ENCODE peak calls at places on chromosomes 13 and 19, in nine cellular contexts. One of them, this sample, is unnamed.

GRCh38 chr19:20928371-20928770 is 5.3 kb downstream of the ZNF85 start:
- DNase-seq in transverse colon: no peak
- DNase-seq in CD8-positive, alpha-beta T cell: no peak
- DNase-seq in astrocyte of the spinal cord: peak; percentile 66
- DNase-seq in suprapubic skin: no peak
- DNase-seq in neural crest cell: no peak
- DNase-seq in cardiac muscle cell: no peak
- DNase-seq in Caco-2: no peak
- DNase-seq in HCT116: no peak
- DNase-seq in this sample: no peak

GRCh38 chr13:40370662-40371061 is 295.8 kb downstream of the FOXO1 start:
- DNase-seq in CD8-positive, alpha-beta T cell: no peak
- DNase-seq in cardiac muscle cell: no peak
- DNase-seq in Caco-2: no peak
- DNase-seq in transverse colon: no peak
- DNase-seq in HCT116: no peak
- DNase-seq in astrocyte of the spinal cord: no peak
- DNase-seq in suprapubic skin: no peak
- DNase-seq in neural crest cell: no peak
- DNase-seq in this sample: no peak

GRCh38 chr19:7076151-7076550 is 6.6 kb downstream of the ZNF557 start:
- DNase-seq in HCT116: no peak
- DNase-seq in neural crest cell: no peak
- DNase-seq in transverse colon: no peak
- DNase-seq in Caco-2: no peak
- DNase-seq in astrocyte of the spinal cord: no peak
- DNase-seq in suprapubic skin: no peak
- DNase-seq in cardiac muscle cell: no peak
- DNase-seq in CD8-positive, alpha-beta T cell: no peak
- DNase-seq in this sample: no peak

GRCh38 chr13:86909318-86909717 is 761.9 kb upstream of the SLITRK5 start:
- DNase-seq in HCT116: no peak
- DNase-seq in transverse colon: peak; percentile 76
- DNase-seq in suprapubic skin: no peak
- DNase-seq in neural crest cell: no peak
- DNase-seq in astrocyte of the spinal cord: no peak
- DNase-seq in CD8-positive, alpha-beta T cell: no peak
- DNase-seq in cardiac muscle cell: no peak
- DNase-seq in Caco-2: no peak
- DNase-seq in this sample: no peak

GRCh38 chr13:42984691-42985090 is 7.3 kb downstream of the EPSTI1 start:
- DNase-seq in HCT116: no peak
- DNase-seq in cardiac muscle cell: no peak
- DNase-seq in astrocyte of the spinal cord: no peak
- DNase-seq in CD8-positive, alpha-beta T cell: no peak
- DNase-seq in suprapubic skin: no peak
- DNase-seq in transverse colon: no peak
- DNase-seq in Caco-2: no peak
- DNase-seq in neural crest cell: no peak
- DNase-seq in this sample: no peak

GRCh38 chr13:28568286-28568685 is 73.4 kb upstream of the FLT1 start:
- DNase-seq in transverse colon: peak; percentile 36
- DNase-seq in CD8-positive, alpha-beta T cell: no peak
- DNase-seq in Caco-2: no peak
- DNase-seq in suprapubic skin: no peak
- DNase-seq in cardiac muscle cell: peak; percentile 90
- DNase-seq in astrocyte of the spinal cord: no peak
- DNase-seq in neural crest cell: no peak
- DNase-seq in HCT116: no peak
- DNase-seq in this sample: no peak

GRCh38 chr19:8371011-8371804 is 7.3 kb downstream of the ANGPTL4 start:
- DNase-seq in suprapubic skin: no peak
- DNase-seq in transverse colon: no peak
- DNase-seq in Caco-2: no peak
- DNase-seq in CD8-positive, alpha-beta T cell: no peak
- DNase-seq in astrocyte of the spinal cord: no peak
- DNase-seq in neural crest cell: no peak
- DNase-seq in HCT116: no peak
- DNase-seq in cardiac muscle cell: no peak
- DNase-seq in this sample: no peak

GRCh38 chr13:90622547-90622946 is 724.9 kb upstream of the MIR17HG start:
- DNase-seq in transverse colon: no peak
- DNase-seq in cardiac muscle cell: no peak
- DNase-seq in suprapubic skin: no peak
- DNase-seq in neural crest cell: no peak
- DNase-seq in HCT116: no peak
- DNase-seq in Caco-2: no peak
- DNase-seq in CD8-positive, alpha-beta T cell: no peak
- DNase-seq in astrocyte of the spinal cord: peak; percentile 42
- DNase-seq in this sample: no peak

GRCh38 chr13:110779046-110779445 is 65.5 kb downstream of the ING1 start:
- DNase-seq in transverse colon: no peak
- DNase-seq in cardiac muscle cell: no peak
- DNase-seq in suprapubic skin: no peak
- DNase-seq in Caco-2: no peak
- DNase-seq in HCT116: no peak
- DNase-seq in astrocyte of the spinal cord: peak; percentile 41
- DNase-seq in neural crest cell: no peak
- DNase-seq in CD8-positive, alpha-beta T cell: no peak
- DNase-seq in this sample: no peak

GRCh38 chr19:4055209-4055552 is 11.5 kb downstream of the ZBTB7A start:
- DNase-seq in CD8-positive, alpha-beta T cell: no peak
- DNase-seq in cardiac muscle cell: no peak
- DNase-seq in neural crest cell: no peak
- DNase-seq in suprapubic skin: no peak
- DNase-seq in transverse colon: no peak
- DNase-seq in HCT116: no peak
- DNase-seq in Caco-2: peak; percentile 12
- DNase-seq in astrocyte of the spinal cord: no peak
- DNase-seq in this sample: no peak

GRCh38 chr13:35349673-35350278 is 126.7 kb downstream of the MAB21L1 start:
- DNase-seq in transverse colon: no peak
- DNase-seq in CD8-positive, alpha-beta T cell: no peak
- DNase-seq in HCT116: peak; percentile 39
- DNase-seq in Caco-2: peak; percentile 50
- DNase-seq in neural crest cell: no peak
- DNase-seq in suprapubic skin: no peak
- DNase-seq in astrocyte of the spinal cord: peak; percentile 2
- DNase-seq in cardiac muscle cell: peak; percentile 18
- DNase-seq in this sample: no peak

GRCh38 chr13:41311607-41312500 is 787 bp downstream of the NAA16 start:
- DNase-seq in HCT116: no peak
- DNase-seq in astrocyte of the spinal cord: peak; percentile 37
- DNase-seq in Caco-2: peak; percentile 43
- DNase-seq in neural crest cell: peak; percentile 25
- DNase-seq in cardiac muscle cell: peak; percentile 65
- DNase-seq in suprapubic skin: peak; percentile 73
- DNase-seq in CD8-positive, alpha-beta T cell: peak; percentile 12
- DNase-seq in transverse colon: peak; percentile 53
- DNase-seq in this sample: no peak

GRCh38 chr19:6475321-6476108 is 6.1 kb downstream of the DENND1C start:
- DNase-seq in transverse colon: no peak
- DNase-seq in suprapubic skin: no peak
- DNase-seq in HCT116: no peak
- DNase-seq in neural crest cell: no peak
- DNase-seq in cardiac muscle cell: peak; percentile 47
- DNase-seq in astrocyte of the spinal cord: no peak
- DNase-seq in CD8-positive, alpha-beta T cell: no peak
- DNase-seq in Caco-2: peak; percentile 79
- DNase-seq in this sample: no peak

GRCh38 chr13:41452462-41452861 is 4.9 kb upstream of the RGCC start:
- DNase-seq in cardiac muscle cell: no peak
- DNase-seq in HCT116: no peak
- DNase-seq in suprapubic skin: no peak
- DNase-seq in CD8-positive, alpha-beta T cell: no peak
- DNase-seq in astrocyte of the spinal cord: no peak
- DNase-seq in Caco-2: no peak
- DNase-seq in neural crest cell: no peak
- DNase-seq in transverse colon: no peak
- DNase-seq in this sample: no peak

GRCh38 chr19:35757231-35757748 is 461 bp upstream of the HSPB6 start:
- DNase-seq in Caco-2: peak; percentile 50
- DNase-seq in HCT116: no peak
- DNase-seq in suprapubic skin: peak; percentile 90
- DNase-seq in neural crest cell: no peak
- DNase-seq in transverse colon: peak; percentile 74
- DNase-seq in astrocyte of the spinal cord: peak; percentile 98
- DNase-seq in cardiac muscle cell: peak; percentile 73
- DNase-seq in CD8-positive, alpha-beta T cell: no peak
- DNase-seq in this sample: no peak

GRCh38 chr13:41562083-41562482 is 104.7 kb downstream of the RGCC start:
- DNase-seq in neural crest cell: no peak
- DNase-seq in suprapubic skin: no peak
- DNase-seq in transverse colon: peak; percentile 31
- DNase-seq in Caco-2: no peak
- DNase-seq in CD8-positive, alpha-beta T cell: no peak
- DNase-seq in HCT116: no peak
- DNase-seq in astrocyte of the spinal cord: peak; percentile 96
- DNase-seq in cardiac muscle cell: no peak
- DNase-seq in this sample: no peak

GRCh38 chr13:51221674-51222509 is at the start of gene FAM124A:
- DNase-seq in suprapubic skin: no peak
- DNase-seq in transverse colon: peak; percentile 53
- DNase-seq in neural crest cell: no peak
- DNase-seq in HCT116: peak; percentile 4
- DNase-seq in astrocyte of the spinal cord: no peak
- DNase-seq in Caco-2: no peak
- DNase-seq in CD8-positive, alpha-beta T cell: no peak
- DNase-seq in cardiac muscle cell: peak; percentile 81
- DNase-seq in this sample: peak; percentile 32

GRCh38 chr19:19113040-19113541 is 25.2 kb downstream of the TMEM161A start:
- DNase-seq in neural crest cell: no peak
- DNase-seq in HCT116: no peak
- DNase-seq in astrocyte of the spinal cord: peak; percentile 31
- DNase-seq in cardiac muscle cell: peak; percentile 82
- DNase-seq in Caco-2: no peak
- DNase-seq in suprapubic skin: no peak
- DNase-seq in CD8-positive, alpha-beta T cell: no peak
- DNase-seq in transverse colon: no peak
- DNase-seq in this sample: no peak

GRCh38 chr19:2171349-2172145 is 7.8 kb downstream of the DOT1L start:
- DNase-seq in astrocyte of the spinal cord: no peak
- DNase-seq in Caco-2: peak; percentile 82
- DNase-seq in cardiac muscle cell: peak; percentile 71
- DNase-seq in neural crest cell: no peak
- DNase-seq in suprapubic skin: no peak
- DNase-seq in transverse colon: peak; percentile 62
- DNase-seq in HCT116: no peak
- DNase-seq in CD8-positive, alpha-beta T cell: peak; percentile 52
- DNase-seq in this sample: no peak
- TF ChIP-seq CTCF in astrocyte of the spinal cord: peak; percentile 15
- TF ChIP-seq CTCF in Caco-2: peak; percentile 22
- TF ChIP-seq CTCF in cardiac muscle cell: peak; percentile 19
- TF ChIP-seq CTCF in neural crest cell: peak; percentile 29
- TF ChIP-seq CTCF in suprapubic skin: no peak
- TF ChIP-seq CTCF in transverse colon: no peak
- TF ChIP-seq CTCF in HCT116: no peak
- TF ChIP-seq CTCF in CD8-positive, alpha-beta T cell: peak; percentile 51
- TF ChIP-seq CTCF in this sample: no peak

DNA sequence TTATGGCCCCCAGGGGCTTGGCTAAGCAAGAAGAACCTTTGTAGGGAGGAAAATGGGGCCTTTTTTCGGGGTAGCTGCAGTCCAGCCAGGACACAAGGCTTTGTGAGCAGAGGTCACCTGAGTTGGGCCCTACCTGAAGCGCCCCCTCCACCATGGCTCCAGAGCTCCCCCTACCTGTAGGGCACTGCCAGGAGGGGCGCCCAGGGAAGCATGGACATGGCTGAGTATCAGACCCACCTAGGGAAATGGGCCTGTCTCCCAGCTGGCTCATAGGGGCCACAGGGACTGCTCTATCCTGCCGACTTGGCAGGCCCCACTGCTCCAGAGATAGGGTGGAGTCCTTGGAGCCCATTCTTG is 9.0 kb upstream of the CEBPA start:
- DNase-seq in HCT116: no peak
- DNase-seq in neural crest cell: no peak
- DNase-seq in CD8-positive, alpha-beta T cell: no peak
- DNase-seq in cardiac muscle cell: no peak
- DNase-seq in astrocyte of the spinal cord: no peak
- DNase-seq in transverse colon: peak; percentile 60
- DNase-seq in Caco-2: no peak
- DNase-seq in suprapubic skin: no peak
- DNase-seq in this sample: no peak
- TF ChIP-seq CTCF in HCT116: peak; percentile 33
- TF ChIP-seq CTCF in neural crest cell: peak; percentile 34
- TF ChIP-seq CTCF in CD8-positive, alpha-beta T cell: no peak
- TF ChIP-seq CTCF in cardiac muscle cell: peak; percentile 10
- TF ChIP-seq CTCF in astrocyte of the spinal cord: no peak
- TF ChIP-seq CTCF in transverse colon: peak; percentile 44
- TF ChIP-seq CTCF in Caco-2: peak; percentile 72
- TF ChIP-seq CTCF in suprapubic skin: no peak
- TF ChIP-seq CTCF in this sample: no peak

GRCh38 chr13:55517312-55517711 is 1623.4 kb upstream of the PRR20A start:
- DNase-seq in neural crest cell: peak; percentile 16
- DNase-seq in transverse colon: no peak
- DNase-seq in HCT116: no peak
- DNase-seq in Caco-2: no peak
- DNase-seq in suprapubic skin: no peak
- DNase-seq in CD8-positive, alpha-beta T cell: no peak
- DNase-seq in cardiac muscle cell: no peak
- DNase-seq in astrocyte of the spinal cord: no peak
- DNase-seq in this sample: no peak
- TF ChIP-seq CTCF in neural crest cell: peak; percentile 58
- TF ChIP-seq CTCF in transverse colon: no peak
- TF ChIP-seq CTCF in HCT116: no peak
- TF ChIP-seq CTCF in Caco-2: peak; percentile 47
- TF ChIP-seq CTCF in suprapubic skin: no peak
- TF ChIP-seq CTCF in CD8-positive, alpha-beta T cell: no peak
- TF ChIP-seq CTCF in cardiac muscle cell: no peak
- TF ChIP-seq CTCF in astrocyte of the spinal cord: no peak
- TF ChIP-seq CTCF in this sample: peak; percentile 47

GRCh38 chr13:113651511-113652403 is 6.2 kb downstream of the ATP4B start:
- DNase-seq in cardiac muscle cell: no peak
- DNase-seq in neural crest cell: no peak
- DNase-seq in astrocyte of the spinal cord: no peak
- DNase-seq in Caco-2: peak; percentile 30
- DNase-seq in HCT116: no peak
- DNase-seq in transverse colon: peak; percentile 4
- DNase-seq in CD8-positive, alpha-beta T cell: no peak
- DNase-seq in suprapubic skin: peak; percentile 52
- DNase-seq in this sample: no peak

GRCh38 chr13:113652404-113653263 is 5.4 kb downstream of the ATP4B start:
- DNase-seq in suprapubic skin: no peak
- DNase-seq in cardiac muscle cell: no peak
- DNase-seq in HCT116: no peak
- DNase-seq in neural crest cell: no peak
- DNase-seq in CD8-positive, alpha-beta T cell: no peak
- DNase-seq in astrocyte of the spinal cord: no peak
- DNase-seq in transverse colon: peak; percentile 2
- DNase-seq in Caco-2: peak; percentile 29
- DNase-seq in this sample: no peak

GRCh38 chr13:113654591-113655357 is 3.2 kb downstream of the ATP4B start:
- DNase-seq in cardiac muscle cell: no peak
- DNase-seq in HCT116: no peak
- DNase-seq in neural crest cell: no peak
- DNase-seq in astrocyte of the spinal cord: no peak
- DNase-seq in suprapubic skin: peak; percentile 42
- DNase-seq in CD8-positive, alpha-beta T cell: no peak
- DNase-seq in Caco-2: peak; percentile 29
- DNase-seq in transverse colon: peak; percentile 3
- DNase-seq in this sample: no peak

GRCh38 chr13:113654175-113654560 is 3.8 kb downstream of the ATP4B start:
- DNase-seq in Caco-2: peak; percentile 4
- DNase-seq in suprapubic skin: no peak
- DNase-seq in neural crest cell: no peak
- DNase-seq in CD8-positive, alpha-beta T cell: no peak
- DNase-seq in astrocyte of the spinal cord: no peak
- DNase-seq in cardiac muscle cell: no peak
- DNase-seq in transverse colon: no peak
- DNase-seq in HCT116: no peak
- DNase-seq in this sample: no peak

GRCh38 chr13:113653264-113654174 is 4.5 kb downstream of the ATP4B start:
- DNase-seq in Caco-2: peak; percentile 22
- DNase-seq in cardiac muscle cell: no peak
- DNase-seq in astrocyte of the spinal cord: peak; percentile 9
- DNase-seq in neural crest cell: no peak
- DNase-seq in transverse colon: peak; percentile 3
- DNase-seq in suprapubic skin: peak; percentile 62
- DNase-seq in CD8-positive, alpha-beta T cell: no peak
- DNase-seq in HCT116: no peak
- DNase-seq in this sample: no peak
- TF ChIP-seq CTCF in Caco-2: no peak
- TF ChIP-seq CTCF in cardiac muscle cell: no peak
- TF ChIP-seq CTCF in astrocyte of the spinal cord: no peak
- TF ChIP-seq CTCF in neural crest cell: no peak
- TF ChIP-seq CTCF in transverse colon: no peak
- TF ChIP-seq CTCF in suprapubic skin: no peak
- TF ChIP-seq CTCF in CD8-positive, alpha-beta T cell: no peak
- TF ChIP-seq CTCF in HCT116: no peak
- TF ChIP-seq CTCF in this sample: no peak

This sample was measured in D721Med.